ENCODE peak calls at places on chromosome 3, in four cellular contexts. One of them, this sample, is unnamed.
A peak's percentile ranks its signal among the peaks of the same experiment; 100 is the strongest.

GRCh38 chr3:136513367-136513766 is 238.8 kb downstream of the STAG1 start:
- DNase-seq in right lobe of liver: no peak
- DNase-seq in transverse colon: no peak
- DNase-seq in uterus: no peak
- DNase-seq in this sample: no peak

GRCh38 chr3:95311272-95311671 is 1248.4 kb downstream of the NSUN3 start:
- DNase-seq in transverse colon: no peak
- DNase-seq in right lobe of liver: no peak
- DNase-seq in uterus: no peak
- DNase-seq in this sample: no peak

GRCh38 chr3:5136619-5137429 is 14.7 kb downstream of the ARL8B start:
- DNase-seq in transverse colon: no peak
- DNase-seq in right lobe of liver: no peak
- DNase-seq in uterus: no peak
- DNase-seq in this sample: no peak

GRCh38 chr3:181629029-181629428 is 82.7 kb upstream of the SOX2 start:
- DNase-seq in transverse colon: no peak
- DNase-seq in uterus: no peak
- DNase-seq in right lobe of liver: no peak
- DNase-seq in this sample: no peak

GRCh38 chr3:133575121-133575520 is 1.6 kb downstream of the CDV3 start:
- DNase-seq in uterus: no peak
- DNase-seq in right lobe of liver: no peak
- DNase-seq in transverse colon: no peak
- DNase-seq in this sample: no peak

GRCh38 chr3:30353711-30354467 is 252.5 kb upstream of the TGFBR2 start:
- DNase-seq in right lobe of liver: no peak
- DNase-seq in transverse colon: peak; percentile 27
- DNase-seq in uterus: no peak
- DNase-seq in this sample: no peak

GRCh38 chr3:156899951-156900350 is 73.8 kb downstream of the LEKR1 start:
- DNase-seq in uterus: no peak
- DNase-seq in transverse colon: no peak
- DNase-seq in right lobe of liver: no peak
- DNase-seq in this sample: no peak

GRCh38 chr3:179149951-179150350 is 1.8 kb downstream of the PIK3CA start:
- DNase-seq in transverse colon: no peak
- DNase-seq in uterus: no peak
- DNase-seq in right lobe of liver: no peak
- DNase-seq in this sample: no peak

GRCh38 chr3:73625124-73625665 is 454 bp upstream of the PDZRN3 start:
- DNase-seq in right lobe of liver: no peak
- DNase-seq in uterus: peak; percentile 51
- DNase-seq in transverse colon: no peak
- DNase-seq in this sample: no peak

GRCh38 chr3:56753206-56753605 is 48.5 kb downstream of the ARHGEF3 start:
- DNase-seq in uterus: no peak
- DNase-seq in right lobe of liver: no peak
- DNase-seq in transverse colon: no peak
- DNase-seq in this sample: no peak

GRCh38 chr3:7421065-7421464 is 560.1 kb downstream of the GRM7 start:
- DNase-seq in right lobe of liver: no peak
- DNase-seq in transverse colon: no peak
- DNase-seq in uterus: no peak
- DNase-seq in this sample: no peak

GRCh38 chr3:19576343-19576742 is 357.7 kb downstream of the EFHB start:
- DNase-seq in transverse colon: no peak
- DNase-seq in right lobe of liver: no peak
- DNase-seq in uterus: no peak
- DNase-seq in this sample: no peak

GRCh38 chr3:59510576-59510975 is 460.8 kb upstream of the CFAP20DC start:
- DNase-seq in transverse colon: no peak
- DNase-seq in right lobe of liver: no peak
- DNase-seq in uterus: no peak
- DNase-seq in this sample: no peak

GRCh38 chr3:117567903-117568302 is 858.3 kb downstream of the TUSC7 start:
- DNase-seq in uterus: no peak
- DNase-seq in transverse colon: no peak
- DNase-seq in right lobe of liver: no peak
- DNase-seq in this sample: no peak

GRCh38 chr3:117563063-117563462 is 853.5 kb downstream of the TUSC7 start:
- DNase-seq in uterus: no peak
- DNase-seq in transverse colon: no peak
- DNase-seq in right lobe of liver: no peak
- DNase-seq in this sample: no peak

GRCh38 chr3:117562000-117562399 is 852.4 kb downstream of the TUSC7 start:
- DNase-seq in right lobe of liver: no peak
- DNase-seq in transverse colon: no peak
- DNase-seq in uterus: no peak
- DNase-seq in this sample: no peak

GRCh38 chr3:117565777-117566176 is 856.2 kb downstream of the TUSC7 start:
- DNase-seq in right lobe of liver: no peak
- DNase-seq in transverse colon: no peak
- DNase-seq in uterus: no peak
- DNase-seq in this sample: no peak
- TF ChIP-seq CTCF in right lobe of liver: no peak
- TF ChIP-seq CTCF in transverse colon: no peak
- TF ChIP-seq CTCF in uterus: no peak
- TF ChIP-seq CTCF in this sample: no peak

DNA sequence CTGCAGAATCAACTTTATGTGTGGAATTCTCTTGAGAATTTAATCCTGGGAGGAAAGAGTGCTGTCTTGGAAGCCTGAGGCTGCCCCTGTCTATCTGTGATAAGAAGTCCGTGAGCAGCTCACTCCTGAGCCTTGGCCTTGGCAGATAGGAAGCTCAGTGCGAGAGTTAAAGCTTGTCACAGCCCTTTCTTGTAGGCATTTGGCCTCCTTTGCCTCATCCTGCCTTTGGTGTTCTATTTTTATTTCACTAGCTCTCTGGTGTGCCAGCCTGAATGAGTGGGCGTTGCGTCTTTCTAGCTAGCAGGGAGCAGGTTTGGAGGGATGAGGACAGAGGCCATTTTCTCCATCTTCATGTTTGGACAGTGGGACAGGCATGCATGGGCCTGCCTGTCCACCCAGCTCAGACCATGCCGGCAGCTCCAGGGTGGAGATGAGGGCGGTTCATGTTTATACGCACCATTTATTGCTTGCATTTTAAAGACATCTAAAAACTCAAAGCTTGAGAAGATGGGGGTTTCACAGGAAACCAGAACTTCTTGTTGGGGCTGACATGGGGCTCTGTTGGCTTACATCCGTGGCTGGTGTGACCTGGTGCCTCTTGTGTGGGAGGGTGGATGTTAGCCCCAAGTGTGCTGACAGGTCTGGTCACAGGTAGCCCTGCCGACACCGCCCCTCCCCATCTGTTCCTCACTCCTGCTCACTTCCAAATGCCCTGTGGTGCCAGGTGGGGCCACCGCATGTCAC is 29.8 kb downstream of the IRAK2 start:
- DNase-seq in uterus: no peak
- DNase-seq in transverse colon: peak; percentile 40
- DNase-seq in right lobe of liver: no peak
- DNase-seq in this sample: no peak
- TF ChIP-seq POLR2A in uterus: no peak
- TF ChIP-seq POLR2A in transverse colon: no peak
- TF ChIP-seq POLR2A in right lobe of liver: no peak
- TF ChIP-seq POLR2A in this sample: no peak

DNA sequence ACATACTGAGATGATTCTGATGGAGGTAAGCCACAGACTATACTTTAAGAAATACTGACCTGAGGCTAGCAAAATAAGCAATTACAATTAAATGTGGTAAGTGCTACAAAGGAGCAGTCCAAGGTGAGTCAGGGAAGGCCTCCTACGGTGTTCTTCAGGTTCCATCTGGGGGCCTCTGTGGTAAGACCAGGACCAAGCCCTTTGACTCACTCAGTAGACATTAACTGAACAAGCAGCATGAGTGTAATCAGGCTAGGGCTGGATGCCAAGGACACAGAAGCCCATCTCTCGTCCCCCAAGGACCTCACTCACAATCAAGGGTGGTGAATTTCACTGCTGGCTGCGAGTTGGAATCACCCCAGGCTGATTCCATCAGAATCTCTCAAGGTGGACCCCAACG is 37.3 kb downstream of the DZIP1L start:
- DNase-seq in uterus: no peak
- DNase-seq in transverse colon: no peak
- DNase-seq in right lobe of liver: no peak
- DNase-seq in this sample: no peak
- H3K36me3 ChIP-seq in uterus: no peaks in the 10 kb centered on the region
- H3K36me3 ChIP-seq in transverse colon: no peaks in the 10 kb centered on the region
- H3K36me3 ChIP-seq in right lobe of liver: no peaks in the 10 kb centered on the region
- H3K36me3 ChIP-seq in this sample: no peaks in the 10 kb centered on the region

GRCh38 chr3:36957072-36957471 is 12.2 kb upstream of the TRANK1 start:
- DNase-seq in uterus: no peak
- DNase-seq in right lobe of liver: no peak
- DNase-seq in transverse colon: no peak
- DNase-seq in this sample: no peak
- TF ChIP-seq CTCF in uterus: no peak
- TF ChIP-seq CTCF in right lobe of liver: no peak
- TF ChIP-seq CTCF in transverse colon: no peak
- TF ChIP-seq CTCF in this sample: no peak

GRCh38 chr3:185823280-185824044 is 1.4 kb downstream of the IGF2BP2 start:
- DNase-seq in transverse colon: peak; percentile 53
- DNase-seq in uterus: peak; percentile 22
- DNase-seq in right lobe of liver: peak; percentile 55
- DNase-seq in this sample: peak; percentile 69
- TF ChIP-seq POLR2A in transverse colon: no peak
- TF ChIP-seq POLR2A in uterus: no peak
- TF ChIP-seq POLR2A in right lobe of liver: no peak
- TF ChIP-seq POLR2A in this sample: no peak

GRCh38 chr3:37168896-37169295 is 5.5 kb downstream of the LRRFIP2 start:
- DNase-seq in uterus: no peak
- DNase-seq in right lobe of liver: no peak
- DNase-seq in transverse colon: no peak
- DNase-seq in this sample: no peak

GRCh38 chr3:37170097-37170496 is 4.3 kb downstream of the LRRFIP2 start:
- DNase-seq in right lobe of liver: no peak
- DNase-seq in transverse colon: no peak
- DNase-seq in uterus: no peak
- DNase-seq in this sample: no peak

GRCh38 chr3:37173806-37174205 is 576 bp downstream of the LRRFIP2 start:
- DNase-seq in transverse colon: no peak
- DNase-seq in uterus: no peak
- DNase-seq in right lobe of liver: no peak
- DNase-seq in this sample: no peak

GRCh38 chr3:37171144-37171543 is 3.2 kb downstream of the LRRFIP2 start:
- DNase-seq in transverse colon: no peak
- DNase-seq in right lobe of liver: no peak
- DNase-seq in uterus: no peak
- DNase-seq in this sample: no peak

GRCh38 chr3:37170513-37170912 is 3.9 kb downstream of the LRRFIP2 start:
- DNase-seq in transverse colon: no peak
- DNase-seq in uterus: no peak
- DNase-seq in right lobe of liver: no peak
- DNase-seq in this sample: no peak
- H3K36me3 ChIP-seq in transverse colon: no peaks in the 10 kb centered on the region
- H3K36me3 ChIP-seq in uterus: no peaks in the 10 kb centered on the region
- H3K36me3 ChIP-seq in right lobe of liver: peaks cover 13% of the 10 kb centered on the region
- H3K36me3 ChIP-seq in this sample: no peaks in the 10 kb centered on the region

GRCh38 chr3:42228796-42229195 is 37.2 kb downstream of the CCK start:
- DNase-seq in uterus: no peak
- DNase-seq in right lobe of liver: no peak
- DNase-seq in transverse colon: no peak
- DNase-seq in this sample: no peak
- TF ChIP-seq CTCF in uterus: no peak
- TF ChIP-seq CTCF in right lobe of liver: no peak
- TF ChIP-seq CTCF in transverse colon: no peak
- TF ChIP-seq CTCF in this sample: no peak

GRCh38 chr3:196122688-196123046 is 40.8 kb upstream of the TFRC start:
- DNase-seq in transverse colon: no peak
- DNase-seq in uterus: no peak
- DNase-seq in right lobe of liver: no peak
- DNase-seq in this sample: no peak

GRCh38 chr3:196128172-196128843 is 46.4 kb upstream of the TFRC start:
- DNase-seq in uterus: no peak
- DNase-seq in transverse colon: no peak
- DNase-seq in right lobe of liver: no peak
- DNase-seq in this sample: no peak

GRCh38 chr3:196131921-196132320 is 50.0 kb upstream of the TFRC start:
- DNase-seq in right lobe of liver: no peak
- DNase-seq in transverse colon: no peak
- DNase-seq in uterus: no peak
- DNase-seq in this sample: no peak

GRCh38 chr3:196124608-196125007 is 42.7 kb upstream of the TFRC start:
- DNase-seq in right lobe of liver: no peak
- DNase-seq in transverse colon: no peak
- DNase-seq in uterus: no peak
- DNase-seq in this sample: no peak

GRCh38 chr3:196127308-196128040 is 45.6 kb upstream of the TFRC start:
- DNase-seq in transverse colon: peak; percentile 34
- DNase-seq in uterus: no peak
- DNase-seq in right lobe of liver: no peak
- DNase-seq in this sample: no peak
- TF ChIP-seq POLR2A in transverse colon: no peak
- TF ChIP-seq POLR2A in uterus: no peak
- TF ChIP-seq POLR2A in right lobe of liver: no peak
- TF ChIP-seq POLR2A in this sample: no peak

GRCh38 chr3:64664397-64664796 is 23.4 kb downstream of the ADAMTS9 start:
- DNase-seq in right lobe of liver: no peak
- DNase-seq in uterus: no peak
- DNase-seq in transverse colon: no peak
- DNase-seq in this sample: no peak

GRCh38 chr3:64667887-64668581 is 19.8 kb downstream of the ADAMTS9 start:
- DNase-seq in right lobe of liver: peak; percentile 69
- DNase-seq in uterus: no peak
- DNase-seq in transverse colon: no peak
- DNase-seq in this sample: peak; percentile 81

GRCh38 chr3:64666171-64666581 is 21.6 kb downstream of the ADAMTS9 start:
- DNase-seq in uterus: no peak
- DNase-seq in transverse colon: no peak
- DNase-seq in right lobe of liver: peak; percentile 20
- DNase-seq in this sample: no peak

GRCh38 chr3:64668582-64669510 is 19.0 kb downstream of the ADAMTS9 start:
- DNase-seq in transverse colon: no peak
- DNase-seq in right lobe of liver: no peak
- DNase-seq in uterus: no peak
- DNase-seq in this sample: no peak

GRCh38 chr3:64667138-64667537 is 20.7 kb downstream of the ADAMTS9 start:
- DNase-seq in right lobe of liver: no peak
- DNase-seq in uterus: no peak
- DNase-seq in transverse colon: no peak
- DNase-seq in this sample: no peak
- H3K36me3 ChIP-seq in right lobe of liver: no peaks in the 10 kb centered on the region
- H3K36me3 ChIP-seq in uterus: no peaks in the 10 kb centered on the region
- H3K36me3 ChIP-seq in transverse colon: no peaks in the 10 kb centered on the region
- H3K36me3 ChIP-seq in this sample: no peaks in the 10 kb centered on the region